ENCODE peak calls at places on chromosomes 1 and 21, in eight cellular contexts. One of them, this sample, is unnamed.
A peak's percentile ranks its signal among the peaks of the same experiment; 100 is the strongest.

GRCh38 chr1:28205243-28205642 is 27.6 kb downstream of the DNAJC8 start:
- DNase-seq in breast epithelium: no peak
- DNase-seq in AG09309: no peak
- DNase-seq in tibial artery: no peak
- DNase-seq in IMR-90: no peak
- DNase-seq in PC-3: no peak
- DNase-seq in heart left ventricle: no peak
- DNase-seq in fibroblast of pulmonary artery: no peak
- DNase-seq in this sample: no peak

GRCh38 chr1:20634594-20635084 is 1.4 kb downstream of the PINK1 start:
- DNase-seq in breast epithelium: peak; percentile 61
- DNase-seq in AG09309: no peak
- DNase-seq in tibial artery: no peak
- DNase-seq in IMR-90: peak; percentile 25
- DNase-seq in PC-3: peak; percentile 71
- DNase-seq in heart left ventricle: peak; percentile 48
- DNase-seq in fibroblast of pulmonary artery: peak; percentile 39
- DNase-seq in this sample: peak; percentile 65

GRCh38 chr1:23533288-23534130 is 2.5 kb upstream of the E2F2 start:
- DNase-seq in breast epithelium: no peak
- DNase-seq in AG09309: no peak
- DNase-seq in tibial artery: no peak
- DNase-seq in IMR-90: no peak
- DNase-seq in PC-3: peak; percentile 13
- DNase-seq in heart left ventricle: no peak
- DNase-seq in fibroblast of pulmonary artery: no peak
- DNase-seq in this sample: peak; percentile 78

GRCh38 chr21:34822957-34823356 is 154.2 kb downstream of the CLIC6 start:
- DNase-seq in breast epithelium: no peak
- DNase-seq in AG09309: no peak
- DNase-seq in tibial artery: no peak
- DNase-seq in IMR-90: peak; percentile 68
- DNase-seq in PC-3: peak; percentile 72
- DNase-seq in heart left ventricle: no peak
- DNase-seq in fibroblast of pulmonary artery: peak; percentile 40
- DNase-seq in this sample: peak; percentile 92

GRCh38 chr1:109769335-109770078 is 5.8 kb upstream of the EPS8L3 start:
- DNase-seq in breast epithelium: peak; percentile 34
- DNase-seq in AG09309: no peak
- DNase-seq in tibial artery: no peak
- DNase-seq in IMR-90: peak; percentile 95
- DNase-seq in PC-3: peak; percentile 55
- DNase-seq in heart left ventricle: no peak
- DNase-seq in fibroblast of pulmonary artery: peak; percentile 65
- DNase-seq in this sample: peak; percentile 83

GRCh38 chr1:17279001-17279830 is 28.8 kb upstream of the PADI4 start:
- DNase-seq in breast epithelium: peak; percentile 30
- DNase-seq in AG09309: no peak
- DNase-seq in tibial artery: no peak
- DNase-seq in IMR-90: no peak
- DNase-seq in PC-3: no peak
- DNase-seq in heart left ventricle: no peak
- DNase-seq in fibroblast of pulmonary artery: no peak
- DNase-seq in this sample: no peak

GRCh38 chr1:8373547-8374270 is 55.8 kb downstream of the SLC45A1 start:
- DNase-seq in breast epithelium: peak; percentile 55
- DNase-seq in AG09309: peak; percentile 57
- DNase-seq in tibial artery: peak; percentile 92
- DNase-seq in IMR-90: peak; percentile 92
- DNase-seq in PC-3: peak; percentile 50
- DNase-seq in heart left ventricle: peak; percentile 78
- DNase-seq in fibroblast of pulmonary artery: peak; percentile 84
- DNase-seq in this sample: peak; percentile 49

GRCh38 chr1:233331676-233332519 is 4.4 kb downstream of the MAP3K21 start:
- DNase-seq in breast epithelium: no peak
- DNase-seq in AG09309: no peak
- DNase-seq in tibial artery: no peak
- DNase-seq in IMR-90: no peak
- DNase-seq in PC-3: no peak
- DNase-seq in heart left ventricle: no peak
- DNase-seq in fibroblast of pulmonary artery: no peak
- DNase-seq in this sample: peak; percentile 10

GRCh38 chr1:223022641-223023473 is 120.2 kb downstream of the TLR5 start:
- DNase-seq in breast epithelium: no peak
- DNase-seq in AG09309: no peak
- DNase-seq in tibial artery: no peak
- DNase-seq in IMR-90: no peak
- DNase-seq in PC-3: no peak
- DNase-seq in heart left ventricle: peak; percentile 52
- DNase-seq in fibroblast of pulmonary artery: no peak
- DNase-seq in this sample: peak; percentile 27

GRCh38 chr1:56709269-56709880 is 64.3 kb downstream of the PRKAA2 start:
- DNase-seq in breast epithelium: no peak
- DNase-seq in AG09309: peak; percentile 27
- DNase-seq in tibial artery: no peak
- DNase-seq in IMR-90: peak; percentile 65
- DNase-seq in PC-3: peak; percentile 87
- DNase-seq in heart left ventricle: no peak
- DNase-seq in fibroblast of pulmonary artery: peak; percentile 72
- DNase-seq in this sample: peak; percentile 72

GRCh38 chr1:234725177-234726132 is 115.5 kb upstream of the IRF2BP2 start:
- DNase-seq in breast epithelium: peak; percentile 68
- DNase-seq in AG09309: no peak
- DNase-seq in tibial artery: no peak
- DNase-seq in IMR-90: no peak
- DNase-seq in PC-3: peak; percentile 24
- DNase-seq in heart left ventricle: peak; percentile 41
- DNase-seq in fibroblast of pulmonary artery: peak; percentile 43
- DNase-seq in this sample: peak; percentile 34

GRCh38 chr1:46522184-46522968 is 29.1 kb downstream of the KNCN start:
- DNase-seq in breast epithelium: peak; percentile 60
- DNase-seq in AG09309: peak; percentile 78
- DNase-seq in tibial artery: peak; percentile 73
- DNase-seq in IMR-90: peak; percentile 45
- DNase-seq in PC-3: peak; percentile 63
- DNase-seq in heart left ventricle: no peak
- DNase-seq in fibroblast of pulmonary artery: peak; percentile 91
- DNase-seq in this sample: peak; percentile 76

GRCh38 chr1:204673909-204674701 is 11.4 kb downstream of the LRRN2 start:
- DNase-seq in breast epithelium: no peak
- DNase-seq in AG09309: no peak
- DNase-seq in tibial artery: peak; percentile 43
- DNase-seq in IMR-90: no peak
- DNase-seq in PC-3: no peak
- DNase-seq in heart left ventricle: no peak
- DNase-seq in fibroblast of pulmonary artery: no peak
- DNase-seq in this sample: no peak

GRCh38 chr1:26541816-26542711 is 12.5 kb downstream of the RPS6KA1 start:
- DNase-seq in breast epithelium: no peak
- DNase-seq in AG09309: peak; percentile 72
- DNase-seq in tibial artery: peak; percentile 89
- DNase-seq in IMR-90: peak; percentile 78
- DNase-seq in PC-3: peak; percentile 8
- DNase-seq in heart left ventricle: peak; percentile 80
- DNase-seq in fibroblast of pulmonary artery: peak; percentile 97
- DNase-seq in this sample: peak; percentile 96
- TF ChIP-seq CTCF in breast epithelium: no peak
- TF ChIP-seq CTCF in AG09309: peak; percentile 27
- TF ChIP-seq CTCF in tibial artery: no peak
- TF ChIP-seq CTCF in IMR-90: peak; percentile 27
- TF ChIP-seq CTCF in PC-3: peak; percentile 10
- TF ChIP-seq CTCF in heart left ventricle: peak; percentile 43
- TF ChIP-seq CTCF in fibroblast of pulmonary artery: peak; percentile 36
- TF ChIP-seq CTCF in this sample: peak; percentile 24

DNA sequence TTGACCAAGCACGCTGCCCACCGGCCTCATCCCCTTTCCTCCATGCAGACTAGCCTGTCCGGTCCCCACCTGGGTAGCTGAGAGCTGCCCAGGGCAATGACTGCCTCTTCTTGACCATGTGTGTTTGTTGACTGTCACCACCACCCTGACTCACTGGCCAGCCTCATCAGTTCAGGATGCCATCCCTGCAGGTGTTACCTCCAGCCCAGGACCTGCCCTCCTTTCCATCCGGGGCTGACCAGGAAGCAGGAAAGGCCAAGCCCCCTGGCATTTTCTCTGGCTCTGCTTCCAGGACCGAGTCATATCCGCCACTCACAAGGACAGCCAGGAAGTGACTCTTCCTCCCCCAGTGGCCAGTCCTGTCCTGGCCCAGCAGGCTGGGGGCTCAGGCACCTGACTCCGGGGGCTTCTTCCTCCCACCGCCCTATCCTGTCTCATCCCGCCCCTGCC is 17.1 kb downstream of the EPHA2 start:
- DNase-seq in breast epithelium: no peak
- DNase-seq in AG09309: no peak
- DNase-seq in tibial artery: no peak
- DNase-seq in IMR-90: peak; percentile 32
- DNase-seq in PC-3: peak; percentile 95
- DNase-seq in heart left ventricle: no peak
- DNase-seq in fibroblast of pulmonary artery: no peak
- DNase-seq in this sample: peak; percentile 61
- TF ChIP-seq CTCF in breast epithelium: no peak
- TF ChIP-seq CTCF in AG09309: no peak
- TF ChIP-seq CTCF in tibial artery: no peak
- TF ChIP-seq CTCF in IMR-90: no peak
- TF ChIP-seq CTCF in PC-3: peak; percentile 18
- TF ChIP-seq CTCF in heart left ventricle: no peak
- TF ChIP-seq CTCF in fibroblast of pulmonary artery: peak; percentile 3
- TF ChIP-seq CTCF in this sample: no peak

DNA sequence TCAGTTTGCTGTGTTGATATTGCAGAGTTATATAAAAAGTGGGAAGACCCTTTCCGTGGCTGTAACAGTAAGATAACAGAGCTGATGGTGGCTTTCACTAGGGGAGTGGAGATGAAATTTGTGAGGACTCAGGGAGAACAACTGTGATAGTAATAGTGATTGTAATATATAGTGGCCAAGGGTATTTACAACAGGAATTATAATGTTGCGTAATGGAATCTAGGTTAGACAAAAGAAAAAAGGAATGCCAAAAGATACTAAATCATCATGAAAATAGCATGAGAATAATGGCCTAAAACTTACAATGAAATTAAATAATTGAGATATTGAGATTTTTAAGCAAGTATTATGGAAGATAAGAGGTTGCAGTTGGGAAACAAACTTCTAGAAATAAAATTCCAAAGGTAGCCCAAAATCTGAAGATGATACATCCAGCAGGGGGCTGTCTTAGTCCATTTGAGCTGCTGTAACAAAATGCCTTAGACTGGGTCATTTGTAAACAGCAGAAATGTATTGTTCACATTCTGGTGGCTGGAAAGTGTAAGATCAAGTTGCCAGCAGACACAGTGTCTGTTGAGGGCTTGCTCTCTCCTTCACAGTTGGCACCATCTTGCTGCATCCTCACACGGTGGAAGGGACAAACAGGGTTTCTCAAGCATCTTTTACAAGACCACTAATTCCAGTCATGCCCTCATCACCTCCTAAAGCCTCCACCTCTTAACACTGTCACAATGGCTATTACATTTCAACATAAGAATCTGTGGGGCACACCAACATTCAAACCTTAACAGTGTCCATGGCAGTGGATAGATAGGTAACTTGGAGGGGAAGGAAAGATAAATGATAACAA is 711.2 kb downstream of the MRPL39 start:
- DNase-seq in breast epithelium: no peak
- DNase-seq in AG09309: no peak
- DNase-seq in tibial artery: no peak
- DNase-seq in IMR-90: peak; percentile 25
- DNase-seq in PC-3: peak; percentile 58
- DNase-seq in heart left ventricle: no peak
- DNase-seq in fibroblast of pulmonary artery: peak; percentile 8
- DNase-seq in this sample: no peak
- TF ChIP-seq CTCF in breast epithelium: no peak
- TF ChIP-seq CTCF in AG09309: no peak
- TF ChIP-seq CTCF in tibial artery: no peak
- TF ChIP-seq CTCF in IMR-90: peak; percentile 43
- TF ChIP-seq CTCF in PC-3: peak; percentile 71
- TF ChIP-seq CTCF in heart left ventricle: peak; percentile 19
- TF ChIP-seq CTCF in fibroblast of pulmonary artery: no peak
- TF ChIP-seq CTCF in this sample: peak; percentile 4

DNA sequence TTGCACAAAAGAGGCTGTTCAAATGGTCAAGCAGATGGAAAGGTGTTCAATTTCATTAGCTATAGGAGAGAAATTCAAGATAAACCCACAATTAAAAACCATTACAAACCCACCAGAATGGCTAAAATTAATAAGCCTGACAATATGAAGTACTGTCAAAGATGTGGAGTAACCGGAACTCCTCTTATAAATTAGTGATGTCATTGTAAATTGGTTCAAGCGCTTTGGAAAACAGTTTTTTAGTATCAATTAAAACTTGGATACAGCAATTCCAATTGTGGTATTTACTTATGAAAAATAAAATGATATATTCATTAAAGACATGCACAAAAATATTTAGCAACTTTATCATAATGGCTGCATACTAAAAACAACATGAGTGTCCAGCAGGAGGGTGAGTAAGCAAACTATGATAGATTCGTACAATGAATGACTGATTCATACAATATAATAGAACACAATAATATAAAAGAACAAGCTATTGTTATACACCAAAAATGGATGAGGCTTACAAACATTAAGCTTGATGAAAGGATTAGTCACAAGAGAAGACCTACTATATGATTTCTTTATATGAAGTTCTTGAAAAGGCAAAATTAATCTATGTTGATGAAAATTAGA is 38.4 kb upstream of the FGGY start:
- DNase-seq in breast epithelium: no peak
- DNase-seq in AG09309: no peak
- DNase-seq in tibial artery: no peak
- DNase-seq in IMR-90: no peak
- DNase-seq in PC-3: peak; percentile 23
- DNase-seq in heart left ventricle: no peak
- DNase-seq in fibroblast of pulmonary artery: no peak
- DNase-seq in this sample: peak; percentile 30
- TF ChIP-seq CTCF in breast epithelium: no peak
- TF ChIP-seq CTCF in AG09309: no peak
- TF ChIP-seq CTCF in tibial artery: no peak
- TF ChIP-seq CTCF in IMR-90: no peak
- TF ChIP-seq CTCF in PC-3: no peak
- TF ChIP-seq CTCF in heart left ventricle: no peak
- TF ChIP-seq CTCF in fibroblast of pulmonary artery: no peak
- TF ChIP-seq CTCF in this sample: no peak

DNA sequence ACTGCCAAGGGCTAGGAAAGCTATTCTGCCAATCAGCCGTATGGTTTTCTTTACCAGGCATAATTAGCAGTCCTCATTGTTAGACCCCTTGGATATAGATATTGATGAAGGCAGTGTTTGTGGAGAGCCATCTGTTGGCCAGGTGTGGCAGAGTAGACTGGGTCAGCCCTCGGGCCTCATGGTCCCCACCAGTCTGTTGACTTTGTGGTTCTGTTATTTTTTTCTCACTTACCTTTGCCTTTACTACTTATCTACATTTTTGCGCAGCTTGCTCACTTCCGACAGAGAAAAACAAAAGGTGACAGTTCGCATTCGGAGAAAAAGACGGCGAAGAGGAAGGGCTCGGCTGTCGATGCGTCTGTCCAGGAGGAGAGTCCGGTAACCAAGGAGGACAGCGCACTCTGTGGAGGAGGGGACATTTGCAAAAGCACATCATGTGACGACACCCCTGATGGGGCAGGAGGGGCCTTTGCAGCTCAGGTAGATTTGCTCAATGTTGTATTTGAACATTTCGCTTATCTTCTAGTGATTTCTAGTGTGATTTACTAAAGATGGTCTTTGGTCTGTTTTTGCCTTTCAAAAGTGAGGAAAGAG is 2.3 kb downstream of the PCNT start:
- DNase-seq in breast epithelium: no peak
- DNase-seq in AG09309: no peak
- DNase-seq in tibial artery: no peak
- DNase-seq in IMR-90: no peak
- DNase-seq in PC-3: peak; percentile 22
- DNase-seq in heart left ventricle: no peak
- DNase-seq in fibroblast of pulmonary artery: no peak
- DNase-seq in this sample: peak; percentile 16
- TF ChIP-seq CTCF in breast epithelium: no peak
- TF ChIP-seq CTCF in AG09309: no peak
- TF ChIP-seq CTCF in tibial artery: no peak
- TF ChIP-seq CTCF in IMR-90: no peak
- TF ChIP-seq CTCF in PC-3: peak; percentile 54
- TF ChIP-seq CTCF in heart left ventricle: no peak
- TF ChIP-seq CTCF in fibroblast of pulmonary artery: no peak
- TF ChIP-seq CTCF in this sample: no peak